ENCODE peak calls at places on chromosomes 13 and 19, in four cellular contexts. Q is Peyer's patch, J is spleen, P is lung. W is an unnamed sample.
A peak's percentile ranks its signal among the peaks of the same experiment; 100 is the strongest.

GRCh38 chr13:30042891-30043630 is 192.6 kb upstream of the UBL3 start:
- DNase-seq in Q (no peak), J (no peak), P (no peak), W (peak; percentile 60)

GRCh38 chr13:76512676-76513277 is 373.4 kb downstream of the KCTD12 start:
- DNase-seq in Q (no peak), J (no peak), P (no peak), W (no peak)

GRCh38 chr19:5774921-5775320 is 9.6 kb downstream of the PRR22 start:
- DNase-seq in Q (no peak), J (no peak), P (no peak), W (no peak)

GRCh38 chr19:3983936-3984583 is 1.2 kb downstream of the EEF2 start:
- DNase-seq in Q (peak; percentile 86), J (peak; percentile 87), P (no peak), W (no peak)

GRCh38 chr13:31046711-31047279 is 114.3 kb downstream of the TEX26 start:
- DNase-seq in Q (peak; percentile 56), J (no peak), P (no peak), W (no peak)

GRCh38 chr13:47327856-47328255 is 431.0 kb upstream of the HTR2A start:
- DNase-seq in Q (no peak), J (no peak), P (no peak), W (no peak)

GRCh38 chr19:43774103-43774939 is 6.5 kb downstream of the KCNN4 start:
- DNase-seq in Q (no peak), J (peak; percentile 83), P (peak; percentile 74), W (no peak)

GRCh38 chr19:4717191-4717965 is 6.3 kb downstream of the DPP9 start:
- DNase-seq in Q (no peak), J (no peak), P (peak; percentile 73), W (no peak)

GRCh38 chr13:22210134-22210930 is 539.5 kb downstream of the FGF9 start:
- DNase-seq in Q (no peak), J (no peak), P (no peak), W (no peak)
- H3K27me3 ChIP-seq in Q (no peaks in the 10 kb centered on the region), J (no peaks in the 10 kb centered on the region), P (no peaks in the 10 kb centered on the region), W (no peaks in the 10 kb centered on the region)

DNA sequence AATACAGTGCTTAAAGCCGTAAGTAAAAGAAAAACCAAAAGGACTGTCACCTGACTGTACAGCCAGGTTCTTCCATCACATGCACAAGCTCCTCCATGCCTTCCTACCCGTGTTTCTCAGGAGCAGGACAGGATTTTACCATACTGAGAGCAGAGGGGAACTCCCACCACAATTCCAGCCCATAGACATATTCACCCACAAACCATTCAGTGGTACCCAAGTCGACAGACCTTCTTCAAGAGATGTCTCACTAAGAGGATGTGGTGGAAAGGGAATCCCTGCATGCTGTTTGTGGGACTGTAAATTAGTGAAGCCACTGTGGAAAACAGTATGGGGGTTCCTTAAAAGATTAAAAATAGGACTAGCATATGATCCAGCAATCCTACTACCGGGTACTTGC is 66.9 kb upstream of the DOCK9 start:
- DNase-seq in Q (no peak), J (no peak), P (no peak), W (no peak)
- H3K27me3 ChIP-seq in Q (no peaks in the 10 kb centered on the region), J (peaks cover 22% of the 10 kb centered on the region), P (no peaks in the 10 kb centered on the region), W (no peaks in the 10 kb centered on the region)

GRCh38 chr13:113358653-113359052 is 5.3 kb downstream of the GRTP1 start:
- DNase-seq in Q (no peak), J (no peak), P (no peak), W (no peak)
- H3K27me3 ChIP-seq in Q (no peaks in the 10 kb centered on the region), J (peaks cover 33% of the 10 kb centered on the region), P (no peaks in the 10 kb centered on the region), W (no peaks in the 10 kb centered on the region)

GRCh38 chr19:18233224-18233825 is 7.1 kb upstream of the PDE4C start:
- DNase-seq in Q (peak; percentile 66), J (no peak), P (no peak), W (no peak)
- H3K27me3 ChIP-seq in Q (no peaks in the 10 kb centered on the region), J (peaks cover 83% of the 10 kb centered on the region), P (no peaks in the 10 kb centered on the region), W (peaks cover 22% of the 10 kb centered on the region)